ENCODE peak calls at places on chromosomes 3 and 15, in nine cellular contexts. One of them, this sample, is unnamed.

GRCh38 chr3:184320099-184320445 is 5.7 kb downstream of the EIF4G1 start:
- DNase-seq in NCI-H1105: peak
- DNase-seq in mesothelial cell of epicardium: no peak
- DNase-seq in stimulated activated CD4-positive, alpha-beta T cell treated with anti-CD3 and anti-CD28 coated beads, Interleukin-2, amount 100 ng/mL, for 48 hours: no peak
- DNase-seq in posterior vena cava: peak
- DNase-seq in Peyer's patch: peak
- DNase-seq in stimulated activated naive B cell treated with anti-CD40 and anti-IgM and Interleukin-4, amounts not matched to agents 10 μg/mL and 1 μg/mL and 100 μg/mL, for 72 hours: no peak
- DNase-seq in iris pigment epithelial cell: peak
- DNase-seq in adrenal gland: peak
- DNase-seq in this sample: peak

GRCh38 chr15:95365615-95366107 is 964.8 kb upstream of the NR2F2 start:
- DNase-seq in mesothelial cell of epicardium: no peak
- DNase-seq in stimulated activated naive B cell treated with anti-CD40 and anti-IgM and Interleukin-4, amounts not matched to agents 10 μg/mL and 1 μg/mL and 100 μg/mL, for 72 hours: no peak
- DNase-seq in iris pigment epithelial cell: peak
- DNase-seq in Peyer's patch: no peak
- DNase-seq in NCI-H1105: no peak
- DNase-seq in posterior vena cava: no peak
- DNase-seq in stimulated activated CD4-positive, alpha-beta T cell treated with anti-CD3 and anti-CD28 coated beads, Interleukin-2, amount 100 ng/mL, for 48 hours: no peak
- DNase-seq in adrenal gland: peak
- DNase-seq in this sample: no peak

GRCh38 chr3:181616088-181617070 is 95.3 kb upstream of the SOX2 start:
- DNase-seq in Peyer's patch: no peak
- DNase-seq in mesothelial cell of epicardium: no peak
- DNase-seq in adrenal gland: no peak
- DNase-seq in stimulated activated naive B cell treated with anti-CD40 and anti-IgM and Interleukin-4, amounts not matched to agents 10 μg/mL and 1 μg/mL and 100 μg/mL, for 72 hours: no peak
- DNase-seq in iris pigment epithelial cell: no peak
- DNase-seq in posterior vena cava: no peak
- DNase-seq in NCI-H1105: peak
- DNase-seq in stimulated activated CD4-positive, alpha-beta T cell treated with anti-CD3 and anti-CD28 coated beads, Interleukin-2, amount 100 ng/mL, for 48 hours: no peak
- DNase-seq in this sample: no peak

GRCh38 chr15:31215490-31216209 is 111.0 kb upstream of the KLF13 start:
- DNase-seq in NCI-H1105: peak
- DNase-seq in stimulated activated naive B cell treated with anti-CD40 and anti-IgM and Interleukin-4, amounts not matched to agents 10 μg/mL and 1 μg/mL and 100 μg/mL, for 72 hours: peak
- DNase-seq in mesothelial cell of epicardium: peak
- DNase-seq in stimulated activated CD4-positive, alpha-beta T cell treated with anti-CD3 and anti-CD28 coated beads, Interleukin-2, amount 100 ng/mL, for 48 hours: peak
- DNase-seq in posterior vena cava: peak
- DNase-seq in Peyer's patch: peak
- DNase-seq in adrenal gland: peak
- DNase-seq in iris pigment epithelial cell: peak
- DNase-seq in this sample: peak

GRCh38 chr3:15283702-15284101 is 48.7 kb downstream of the SH3BP5 start:
- DNase-seq in iris pigment epithelial cell: no peak
- DNase-seq in Peyer's patch: no peak
- DNase-seq in posterior vena cava: no peak
- DNase-seq in stimulated activated naive B cell treated with anti-CD40 and anti-IgM and Interleukin-4, amounts not matched to agents 10 μg/mL and 1 μg/mL and 100 μg/mL, for 72 hours: no peak
- DNase-seq in stimulated activated CD4-positive, alpha-beta T cell treated with anti-CD3 and anti-CD28 coated beads, Interleukin-2, amount 100 ng/mL, for 48 hours: no peak
- DNase-seq in mesothelial cell of epicardium: no peak
- DNase-seq in NCI-H1105: no peak
- DNase-seq in adrenal gland: no peak
- DNase-seq in this sample: no peak

GRCh38 chr3:189635385-189635784 is 4.2 kb downstream of the TP63 start:
- DNase-seq in posterior vena cava: no peak
- DNase-seq in Peyer's patch: no peak
- DNase-seq in stimulated activated naive B cell treated with anti-CD40 and anti-IgM and Interleukin-4, amounts not matched to agents 10 μg/mL and 1 μg/mL and 100 μg/mL, for 72 hours: no peak
- DNase-seq in mesothelial cell of epicardium: no peak
- DNase-seq in adrenal gland: no peak
- DNase-seq in NCI-H1105: no peak
- DNase-seq in stimulated activated CD4-positive, alpha-beta T cell treated with anti-CD3 and anti-CD28 coated beads, Interleukin-2, amount 100 ng/mL, for 48 hours: no peak
- DNase-seq in iris pigment epithelial cell: no peak
- DNase-seq in this sample: no peak

GRCh38 chr15:48472756-48473155 is 141.5 kb downstream of the DUT start:
- DNase-seq in Peyer's patch: no peak
- DNase-seq in stimulated activated naive B cell treated with anti-CD40 and anti-IgM and Interleukin-4, amounts not matched to agents 10 μg/mL and 1 μg/mL and 100 μg/mL, for 72 hours: no peak
- DNase-seq in iris pigment epithelial cell: peak
- DNase-seq in adrenal gland: no peak
- DNase-seq in stimulated activated CD4-positive, alpha-beta T cell treated with anti-CD3 and anti-CD28 coated beads, Interleukin-2, amount 100 ng/mL, for 48 hours: no peak
- DNase-seq in mesothelial cell of epicardium: no peak
- DNase-seq in NCI-H1105: no peak
- DNase-seq in posterior vena cava: no peak
- DNase-seq in this sample: no peak

GRCh38 chr3:138019288-138020069 is 9.5 kb downstream of the CLDN18 start:
- DNase-seq in Peyer's patch: no peak
- DNase-seq in NCI-H1105: no peak
- DNase-seq in iris pigment epithelial cell: no peak
- DNase-seq in stimulated activated CD4-positive, alpha-beta T cell treated with anti-CD3 and anti-CD28 coated beads, Interleukin-2, amount 100 ng/mL, for 48 hours: no peak
- DNase-seq in mesothelial cell of epicardium: no peak
- DNase-seq in stimulated activated naive B cell treated with anti-CD40 and anti-IgM and Interleukin-4, amounts not matched to agents 10 μg/mL and 1 μg/mL and 100 μg/mL, for 72 hours: no peak
- DNase-seq in posterior vena cava: no peak
- DNase-seq in adrenal gland: no peak
- DNase-seq in this sample: no peak

GRCh38 chr15:89074402-89075012 is 13.7 kb upstream of the ABHD2 start:
- DNase-seq in stimulated activated CD4-positive, alpha-beta T cell treated with anti-CD3 and anti-CD28 coated beads, Interleukin-2, amount 100 ng/mL, for 48 hours: no peak
- DNase-seq in iris pigment epithelial cell: no peak
- DNase-seq in Peyer's patch: no peak
- DNase-seq in stimulated activated naive B cell treated with anti-CD40 and anti-IgM and Interleukin-4, amounts not matched to agents 10 μg/mL and 1 μg/mL and 100 μg/mL, for 72 hours: no peak
- DNase-seq in posterior vena cava: no peak
- DNase-seq in mesothelial cell of epicardium: no peak
- DNase-seq in adrenal gland: no peak
- DNase-seq in NCI-H1105: no peak
- DNase-seq in this sample: no peak

GRCh38 chr15:90143176-90143655 is 40.9 kb upstream of the IDH2 start:
- DNase-seq in mesothelial cell of epicardium: no peak
- DNase-seq in posterior vena cava: no peak
- DNase-seq in stimulated activated naive B cell treated with anti-CD40 and anti-IgM and Interleukin-4, amounts not matched to agents 10 μg/mL and 1 μg/mL and 100 μg/mL, for 72 hours: peak
- DNase-seq in NCI-H1105: no peak
- DNase-seq in adrenal gland: peak
- DNase-seq in stimulated activated CD4-positive, alpha-beta T cell treated with anti-CD3 and anti-CD28 coated beads, Interleukin-2, amount 100 ng/mL, for 48 hours: peak
- DNase-seq in iris pigment epithelial cell: peak
- DNase-seq in Peyer's patch: peak
- DNase-seq in this sample: peak

GRCh38 chr3:119944091-119944490 is 150.2 kb downstream of the GSK3B start:
- DNase-seq in stimulated activated naive B cell treated with anti-CD40 and anti-IgM and Interleukin-4, amounts not matched to agents 10 μg/mL and 1 μg/mL and 100 μg/mL, for 72 hours: no peak
- DNase-seq in NCI-H1105: no peak
- DNase-seq in posterior vena cava: no peak
- DNase-seq in Peyer's patch: no peak
- DNase-seq in iris pigment epithelial cell: no peak
- DNase-seq in mesothelial cell of epicardium: no peak
- DNase-seq in stimulated activated CD4-positive, alpha-beta T cell treated with anti-CD3 and anti-CD28 coated beads, Interleukin-2, amount 100 ng/mL, for 48 hours: no peak
- DNase-seq in adrenal gland: no peak
- DNase-seq in this sample: no peak

GRCh38 chr3:186044427-186044826 is 64.5 kb downstream of the ETV5 start:
- DNase-seq in NCI-H1105: no peak
- DNase-seq in posterior vena cava: no peak
- DNase-seq in iris pigment epithelial cell: no peak
- DNase-seq in Peyer's patch: no peak
- DNase-seq in stimulated activated CD4-positive, alpha-beta T cell treated with anti-CD3 and anti-CD28 coated beads, Interleukin-2, amount 100 ng/mL, for 48 hours: no peak
- DNase-seq in mesothelial cell of epicardium: no peak
- DNase-seq in stimulated activated naive B cell treated with anti-CD40 and anti-IgM and Interleukin-4, amounts not matched to agents 10 μg/mL and 1 μg/mL and 100 μg/mL, for 72 hours: no peak
- DNase-seq in adrenal gland: no peak
- DNase-seq in this sample: no peak

GRCh38 chr3:63576826-63577225 is 75.6 kb upstream of the SNTN start:
- DNase-seq in stimulated activated CD4-positive, alpha-beta T cell treated with anti-CD3 and anti-CD28 coated beads, Interleukin-2, amount 100 ng/mL, for 48 hours: no peak
- DNase-seq in mesothelial cell of epicardium: no peak
- DNase-seq in Peyer's patch: no peak
- DNase-seq in iris pigment epithelial cell: no peak
- DNase-seq in adrenal gland: no peak
- DNase-seq in posterior vena cava: no peak
- DNase-seq in stimulated activated naive B cell treated with anti-CD40 and anti-IgM and Interleukin-4, amounts not matched to agents 10 μg/mL and 1 μg/mL and 100 μg/mL, for 72 hours: no peak
- DNase-seq in NCI-H1105: peak
- DNase-seq in this sample: peak

GRCh38 chr15:75171408-75171807 is 30.3 kb upstream of the C15orf39 start:
- DNase-seq in adrenal gland: no peak
- DNase-seq in posterior vena cava: peak
- DNase-seq in stimulated activated naive B cell treated with anti-CD40 and anti-IgM and Interleukin-4, amounts not matched to agents 10 μg/mL and 1 μg/mL and 100 μg/mL, for 72 hours: no peak
- DNase-seq in stimulated activated CD4-positive, alpha-beta T cell treated with anti-CD3 and anti-CD28 coated beads, Interleukin-2, amount 100 ng/mL, for 48 hours: no peak
- DNase-seq in Peyer's patch: no peak
- DNase-seq in NCI-H1105: no peak
- DNase-seq in mesothelial cell of epicardium: no peak
- DNase-seq in iris pigment epithelial cell: peak
- DNase-seq in this sample: no peak

GRCh38 chr3:98108162-98108561 is 21.2 kb downstream of the OR5AC2 start:
- DNase-seq in adrenal gland: no peak
- DNase-seq in NCI-H1105: no peak
- DNase-seq in Peyer's patch: no peak
- DNase-seq in mesothelial cell of epicardium: no peak
- DNase-seq in stimulated activated naive B cell treated with anti-CD40 and anti-IgM and Interleukin-4, amounts not matched to agents 10 μg/mL and 1 μg/mL and 100 μg/mL, for 72 hours: no peak
- DNase-seq in iris pigment epithelial cell: no peak
- DNase-seq in stimulated activated CD4-positive, alpha-beta T cell treated with anti-CD3 and anti-CD28 coated beads, Interleukin-2, amount 100 ng/mL, for 48 hours: no peak
- DNase-seq in posterior vena cava: no peak
- DNase-seq in this sample: no peak

GRCh38 chr3:167684389-167684993 is 30.7 kb upstream of the WDR49 start:
- DNase-seq in posterior vena cava: no peak
- DNase-seq in NCI-H1105: peak
- DNase-seq in stimulated activated naive B cell treated with anti-CD40 and anti-IgM and Interleukin-4, amounts not matched to agents 10 μg/mL and 1 μg/mL and 100 μg/mL, for 72 hours: peak
- DNase-seq in adrenal gland: peak
- DNase-seq in iris pigment epithelial cell: peak
- DNase-seq in Peyer's patch: no peak
- DNase-seq in mesothelial cell of epicardium: no peak
- DNase-seq in stimulated activated CD4-positive, alpha-beta T cell treated with anti-CD3 and anti-CD28 coated beads, Interleukin-2, amount 100 ng/mL, for 48 hours: peak
- DNase-seq in this sample: peak

GRCh38 chr3:160665784-160666526 is 11.0 kb upstream of the ARL14 start:
- DNase-seq in NCI-H1105: no peak
- DNase-seq in Peyer's patch: no peak
- DNase-seq in stimulated activated CD4-positive, alpha-beta T cell treated with anti-CD3 and anti-CD28 coated beads, Interleukin-2, amount 100 ng/mL, for 48 hours: no peak
- DNase-seq in adrenal gland: no peak
- DNase-seq in stimulated activated naive B cell treated with anti-CD40 and anti-IgM and Interleukin-4, amounts not matched to agents 10 μg/mL and 1 μg/mL and 100 μg/mL, for 72 hours: peak
- DNase-seq in iris pigment epithelial cell: peak
- DNase-seq in mesothelial cell of epicardium: no peak
- DNase-seq in posterior vena cava: no peak
- DNase-seq in this sample: no peak

GRCh38 chr15:99114511-99115299 is 9.8 kb downstream of the SYNM start:
- DNase-seq in Peyer's patch: no peak
- DNase-seq in iris pigment epithelial cell: no peak
- DNase-seq in adrenal gland: no peak
- DNase-seq in NCI-H1105: no peak
- DNase-seq in stimulated activated CD4-positive, alpha-beta T cell treated with anti-CD3 and anti-CD28 coated beads, Interleukin-2, amount 100 ng/mL, for 48 hours: no peak
- DNase-seq in posterior vena cava: peak
- DNase-seq in stimulated activated naive B cell treated with anti-CD40 and anti-IgM and Interleukin-4, amounts not matched to agents 10 μg/mL and 1 μg/mL and 100 μg/mL, for 72 hours: no peak
- DNase-seq in mesothelial cell of epicardium: no peak
- DNase-seq in this sample: no peak

GRCh38 chr3:63992461-63993209 is 30.7 kb downstream of the PSMD6 start:
- DNase-seq in Peyer's patch: no peak
- DNase-seq in adrenal gland: no peak
- DNase-seq in mesothelial cell of epicardium: no peak
- DNase-seq in NCI-H1105: no peak
- DNase-seq in stimulated activated CD4-positive, alpha-beta T cell treated with anti-CD3 and anti-CD28 coated beads, Interleukin-2, amount 100 ng/mL, for 48 hours: no peak
- DNase-seq in posterior vena cava: no peak
- DNase-seq in stimulated activated naive B cell treated with anti-CD40 and anti-IgM and Interleukin-4, amounts not matched to agents 10 μg/mL and 1 μg/mL and 100 μg/mL, for 72 hours: no peak
- DNase-seq in iris pigment epithelial cell: no peak
- DNase-seq in this sample: no peak

GRCh38 chr3:126737527-126737926 is 33.5 kb downstream of the CHCHD6 start:
- DNase-seq in stimulated activated naive B cell treated with anti-CD40 and anti-IgM and Interleukin-4, amounts not matched to agents 10 μg/mL and 1 μg/mL and 100 μg/mL, for 72 hours: no peak
- DNase-seq in mesothelial cell of epicardium: no peak
- DNase-seq in iris pigment epithelial cell: no peak
- DNase-seq in NCI-H1105: no peak
- DNase-seq in stimulated activated CD4-positive, alpha-beta T cell treated with anti-CD3 and anti-CD28 coated beads, Interleukin-2, amount 100 ng/mL, for 48 hours: no peak
- DNase-seq in Peyer's patch: no peak
- DNase-seq in posterior vena cava: peak
- DNase-seq in adrenal gland: no peak
- DNase-seq in this sample: no peak

GRCh38 chr3:49554639-49555265 is 475 bp downstream of the BSN start:
- DNase-seq in iris pigment epithelial cell: peak
- DNase-seq in mesothelial cell of epicardium: peak
- DNase-seq in stimulated activated CD4-positive, alpha-beta T cell treated with anti-CD3 and anti-CD28 coated beads, Interleukin-2, amount 100 ng/mL, for 48 hours: peak
- DNase-seq in Peyer's patch: peak
- DNase-seq in posterior vena cava: peak
- DNase-seq in stimulated activated naive B cell treated with anti-CD40 and anti-IgM and Interleukin-4, amounts not matched to agents 10 μg/mL and 1 μg/mL and 100 μg/mL, for 72 hours: no peak
- DNase-seq in adrenal gland: peak
- DNase-seq in NCI-H1105: no peak
- DNase-seq in this sample: peak

GRCh38 chr3:112464264-112464663 is 35.0 kb downstream of the BTLA start:
- DNase-seq in adrenal gland: no peak
- DNase-seq in NCI-H1105: no peak
- DNase-seq in stimulated activated naive B cell treated with anti-CD40 and anti-IgM and Interleukin-4, amounts not matched to agents 10 μg/mL and 1 μg/mL and 100 μg/mL, for 72 hours: no peak
- DNase-seq in stimulated activated CD4-positive, alpha-beta T cell treated with anti-CD3 and anti-CD28 coated beads, Interleukin-2, amount 100 ng/mL, for 48 hours: no peak
- DNase-seq in iris pigment epithelial cell: peak
- DNase-seq in posterior vena cava: no peak
- DNase-seq in mesothelial cell of epicardium: no peak
- DNase-seq in Peyer's patch: no peak
- DNase-seq in this sample: no peak

GRCh38 chr3:136377499-136377898 is 127.4 kb downstream of the PCCB start:
- DNase-seq in iris pigment epithelial cell: no peak
- DNase-seq in mesothelial cell of epicardium: no peak
- DNase-seq in stimulated activated naive B cell treated with anti-CD40 and anti-IgM and Interleukin-4, amounts not matched to agents 10 μg/mL and 1 μg/mL and 100 μg/mL, for 72 hours: no peak
- DNase-seq in NCI-H1105: no peak
- DNase-seq in adrenal gland: no peak
- DNase-seq in stimulated activated CD4-positive, alpha-beta T cell treated with anti-CD3 and anti-CD28 coated beads, Interleukin-2, amount 100 ng/mL, for 48 hours: no peak
- DNase-seq in posterior vena cava: no peak
- DNase-seq in Peyer's patch: no peak
- DNase-seq in this sample: no peak

GRCh38 chr15:50181983-50182232 is at the start of gene SLC27A2:
- DNase-seq in adrenal gland: no peak
- DNase-seq in iris pigment epithelial cell: no peak
- DNase-seq in stimulated activated naive B cell treated with anti-CD40 and anti-IgM and Interleukin-4, amounts not matched to agents 10 μg/mL and 1 μg/mL and 100 μg/mL, for 72 hours: no peak
- DNase-seq in mesothelial cell of epicardium: no peak
- DNase-seq in NCI-H1105: peak
- DNase-seq in Peyer's patch: no peak
- DNase-seq in stimulated activated CD4-positive, alpha-beta T cell treated with anti-CD3 and anti-CD28 coated beads, Interleukin-2, amount 100 ng/mL, for 48 hours: no peak
- DNase-seq in posterior vena cava: peak
- DNase-seq in this sample: peak

GRCh38 chr3:89360155-89360554 is 252.7 kb downstream of the EPHA3 start:
- DNase-seq in posterior vena cava: no peak
- DNase-seq in stimulated activated CD4-positive, alpha-beta T cell treated with anti-CD3 and anti-CD28 coated beads, Interleukin-2, amount 100 ng/mL, for 48 hours: no peak
- DNase-seq in Peyer's patch: no peak
- DNase-seq in iris pigment epithelial cell: peak
- DNase-seq in NCI-H1105: no peak
- DNase-seq in adrenal gland: no peak
- DNase-seq in stimulated activated naive B cell treated with anti-CD40 and anti-IgM and Interleukin-4, amounts not matched to agents 10 μg/mL and 1 μg/mL and 100 μg/mL, for 72 hours: no peak
- DNase-seq in mesothelial cell of epicardium: no peak
- DNase-seq in this sample: no peak

GRCh38 chr3:134078169-134078821 is 48.6 kb upstream of the SLCO2A1 start:
- DNase-seq in NCI-H1105: no peak
- DNase-seq in iris pigment epithelial cell: no peak
- DNase-seq in mesothelial cell of epicardium: no peak
- DNase-seq in stimulated activated naive B cell treated with anti-CD40 and anti-IgM and Interleukin-4, amounts not matched to agents 10 μg/mL and 1 μg/mL and 100 μg/mL, for 72 hours: no peak
- DNase-seq in adrenal gland: no peak
- DNase-seq in Peyer's patch: no peak
- DNase-seq in stimulated activated CD4-positive, alpha-beta T cell treated with anti-CD3 and anti-CD28 coated beads, Interleukin-2, amount 100 ng/mL, for 48 hours: no peak
- DNase-seq in posterior vena cava: no peak
- DNase-seq in this sample: no peak

GRCh38 chr15:26891448-26891881 is 24.6 kb downstream of the GABRA5 start:
- DNase-seq in stimulated activated CD4-positive, alpha-beta T cell treated with anti-CD3 and anti-CD28 coated beads, Interleukin-2, amount 100 ng/mL, for 48 hours: peak
- DNase-seq in Peyer's patch: no peak
- DNase-seq in adrenal gland: peak
- DNase-seq in stimulated activated naive B cell treated with anti-CD40 and anti-IgM and Interleukin-4, amounts not matched to agents 10 μg/mL and 1 μg/mL and 100 μg/mL, for 72 hours: peak
- DNase-seq in NCI-H1105: peak
- DNase-seq in posterior vena cava: no peak
- DNase-seq in mesothelial cell of epicardium: no peak
- DNase-seq in iris pigment epithelial cell: peak
- DNase-seq in this sample: peak

GRCh38 chr3:31129241-31129640 is 234.8 kb upstream of the GADL1 start:
- DNase-seq in stimulated activated naive B cell treated with anti-CD40 and anti-IgM and Interleukin-4, amounts not matched to agents 10 μg/mL and 1 μg/mL and 100 μg/mL, for 72 hours: no peak
- DNase-seq in stimulated activated CD4-positive, alpha-beta T cell treated with anti-CD3 and anti-CD28 coated beads, Interleukin-2, amount 100 ng/mL, for 48 hours: no peak
- DNase-seq in posterior vena cava: no peak
- DNase-seq in mesothelial cell of epicardium: no peak
- DNase-seq in adrenal gland: no peak
- DNase-seq in Peyer's patch: no peak
- DNase-seq in NCI-H1105: no peak
- DNase-seq in iris pigment epithelial cell: no peak
- DNase-seq in this sample: no peak

GRCh38 chr15:60399246-60399915 is 1.6 kb upstream of the ANXA2 start:
- DNase-seq in mesothelial cell of epicardium: no peak
- DNase-seq in NCI-H1105: no peak
- DNase-seq in posterior vena cava: no peak
- DNase-seq in stimulated activated CD4-positive, alpha-beta T cell treated with anti-CD3 and anti-CD28 coated beads, Interleukin-2, amount 100 ng/mL, for 48 hours: no peak
- DNase-seq in adrenal gland: no peak
- DNase-seq in iris pigment epithelial cell: no peak
- DNase-seq in Peyer's patch: no peak
- DNase-seq in stimulated activated naive B cell treated with anti-CD40 and anti-IgM and Interleukin-4, amounts not matched to agents 10 μg/mL and 1 μg/mL and 100 μg/mL, for 72 hours: no peak
- DNase-seq in this sample: no peak

GRCh38 chr3:152328841-152329240 is 60.1 kb downstream of the MBNL1 start:
- DNase-seq in iris pigment epithelial cell: peak
- DNase-seq in adrenal gland: no peak
- DNase-seq in stimulated activated CD4-positive, alpha-beta T cell treated with anti-CD3 and anti-CD28 coated beads, Interleukin-2, amount 100 ng/mL, for 48 hours: no peak
- DNase-seq in stimulated activated naive B cell treated with anti-CD40 and anti-IgM and Interleukin-4, amounts not matched to agents 10 μg/mL and 1 μg/mL and 100 μg/mL, for 72 hours: no peak
- DNase-seq in Peyer's patch: no peak
- DNase-seq in mesothelial cell of epicardium: no peak
- DNase-seq in posterior vena cava: no peak
- DNase-seq in NCI-H1105: no peak
- DNase-seq in this sample: no peak

GRCh38 chr3:119294402-119294888 is 262 bp downstream of the ARHGAP31 start:
- DNase-seq in adrenal gland: peak
- DNase-seq in posterior vena cava: peak
- DNase-seq in stimulated activated CD4-positive, alpha-beta T cell treated with anti-CD3 and anti-CD28 coated beads, Interleukin-2, amount 100 ng/mL, for 48 hours: peak
- DNase-seq in NCI-H1105: no peak
- DNase-seq in Peyer's patch: peak
- DNase-seq in mesothelial cell of epicardium: no peak
- DNase-seq in stimulated activated naive B cell treated with anti-CD40 and anti-IgM and Interleukin-4, amounts not matched to agents 10 μg/mL and 1 μg/mL and 100 μg/mL, for 72 hours: peak
- DNase-seq in iris pigment epithelial cell: no peak
- DNase-seq in this sample: peak